ENCODE peak calls at places on chromosomes 7 and 10, in four cellular contexts. C, B, H and Q are unnamed samples.

GRCh38 chr7:48035301-48035966 is at the start of gene C7orf57:
- DNase-seq in B (peak; percentile 95), H (peak; percentile 83), C (peak; percentile 78), Q (peak; percentile 96)

GRCh38 chr10:23439920-23440875 is 1.3 kb downstream of the OTUD1 start:
- DNase-seq in H (peak; percentile 54), C (peak; percentile 41), B (peak; percentile 57), Q (peak; percentile 67)

GRCh38 chr7:127486654-127487053 is 94.1 kb upstream of the ZNF800 start:
- DNase-seq in H (no peak), C (no peak), B (peak; percentile 4), Q (no peak)

GRCh38 chr7:43431020-43431595 is 151.8 kb upstream of the STK17A start:
- DNase-seq in B (no peak), C (peak; percentile 4), H (no peak), Q (no peak)

GRCh38 chr7:111752022-111752582 is 189.8 kb upstream of the IMMP2L start:
- DNase-seq in B (peak; percentile 76), H (peak; percentile 58), C (peak; percentile 61), Q (peak; percentile 82)

GRCh38 chr7:139620676-139621344 is 97.3 kb downstream of the CLEC2L start:
- DNase-seq in B (peak; percentile 62), H (no peak), C (peak; percentile 16), Q (no peak)

GRCh38 chr10:70481831-70482530 is 3.4 kb downstream of the PALD1 start:
- DNase-seq in B (no peak), C (peak; percentile 26), H (no peak), Q (peak; percentile 84)

GRCh38 chr10:7984325-7984724 is 70.2 kb upstream of the GATA3 start:
- DNase-seq in B (no peak), C (no peak), H (no peak), Q (no peak)

GRCh38 chr7:115009139-115009538 is 87.2 kb downstream of the MDFIC start:
- DNase-seq in H (no peak), B (no peak), C (no peak), Q (no peak)

GRCh38 chr10:132036153-132036886 is 29.4 kb upstream of the JAKMIP3 start:
- DNase-seq in H (no peak), C (peak; percentile 22), B (peak; percentile 70), Q (no peak)

GRCh38 chr10:121551210-121551609 is 47.0 kb downstream of the FGFR2 start:
- DNase-seq in B (no peak), C (no peak), H (no peak), Q (no peak)

GRCh38 chr7:98728555-98728954 is 111.5 kb downstream of the NPTX2 start:
- DNase-seq in C (no peak), H (no peak), B (no peak), Q (no peak)

GRCh38 chr10:24307696-24308476 is 98.9 kb downstream of the KIAA1217 start:
- DNase-seq in H (no peak), C (no peak), B (no peak), Q (no peak)

GRCh38 chr10:48231699-48232315 is 42.7 kb downstream of the FRMPD2 start:
- DNase-seq in B (no peak), C (no peak), H (no peak), Q (no peak)

GRCh38 chr10:60114765-60115586 is 208.6 kb upstream of the CCDC6 start:
- DNase-seq in C (peak; percentile 85), B (peak; percentile 74), H (no peak), Q (no peak)

GRCh38 chr7:50347693-50348092 is 43.2 kb downstream of the IKZF1 start:
- DNase-seq in C (no peak), H (no peak), B (no peak), Q (no peak)

GRCh38 chr10:130555411-130555750 is 419.2 kb downstream of the GLRX3 start:
- DNase-seq in B (no peak), C (no peak), H (no peak), Q (no peak)

GRCh38 chr10:7606977-7607404 is 59.8 kb downstream of the ITIH5 start:
- DNase-seq in H (no peak), B (no peak), C (peak; percentile 56), Q (no peak)

GRCh38 chr7:155381852-155382801 is 75.8 kb upstream of the EN2 start:
- DNase-seq in B (peak; percentile 43), C (no peak), H (no peak), Q (no peak)

GRCh38 chr10:116427671-116428070 is at the start of gene PNLIPRP3:
- DNase-seq in C (no peak), H (no peak), B (no peak), Q (no peak)

DNA sequence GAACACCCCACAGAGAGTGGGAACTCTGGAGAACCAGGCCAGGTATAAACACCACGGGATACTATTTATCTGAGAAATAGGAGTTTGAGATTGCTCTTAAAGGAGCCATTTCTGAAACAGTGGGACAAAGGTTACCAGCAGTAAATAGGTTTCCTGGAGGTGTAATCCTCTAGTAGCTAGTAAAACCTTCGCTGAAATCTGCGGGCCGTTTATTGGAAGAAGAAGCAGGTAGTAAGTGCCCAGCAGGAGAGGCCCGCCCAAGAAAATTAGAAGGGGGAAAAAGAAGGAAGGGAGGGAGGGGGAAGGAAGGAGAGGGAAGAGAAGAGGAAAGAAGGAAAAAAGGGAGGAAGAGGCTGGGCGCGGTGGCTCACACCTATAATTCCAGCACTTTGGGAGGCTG is 51.7 kb downstream of the CHST3 start:
- DNase-seq in B (no peak), C (no peak), H (no peak), Q (no peak)
- H3K4me1 ChIP-seq in B (peaks cover 17% of the 10 kb centered on the region), C (no peaks in the 10 kb centered on the region), H (no peaks in the 10 kb centered on the region), Q (no peaks in the 10 kb centered on the region)

DNA sequence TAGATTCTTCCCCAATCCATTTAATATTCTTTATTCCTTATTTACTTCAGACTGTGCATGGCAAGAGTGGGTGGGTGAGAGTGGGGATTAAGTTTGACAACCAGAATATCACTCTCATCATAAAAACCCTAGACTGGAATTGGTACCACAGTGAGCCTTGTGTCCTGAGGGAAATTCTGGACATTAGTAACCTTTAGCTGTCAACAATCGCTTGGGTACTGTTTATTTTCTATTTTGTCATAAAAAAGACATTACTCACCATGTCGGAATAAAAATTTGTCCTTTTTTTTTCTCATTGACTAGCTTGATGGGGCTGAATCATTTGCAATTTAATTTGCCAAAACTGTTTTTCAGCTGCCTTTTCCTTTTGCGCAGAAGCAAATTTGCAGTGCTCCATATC is 176.1 kb upstream of the SEMA3C start:
- DNase-seq in B (no peak), H (no peak), C (no peak), Q (no peak)
- H3K4me3 ChIP-seq in B (no peak overlapping the region), H (no peak overlapping the region), C (no peak overlapping the region), Q (no peak overlapping the region)

GRCh38 chr7:92178928-92179373 is at the start of gene LRRD1:
- DNase-seq in C (peak; percentile 79), H (peak; percentile 91), B (peak; percentile 87), Q (peak; percentile 95)
- H3K27ac ChIP-seq in C (peak within 1 kb of the TSS; percentile 72), H (peak within 1 kb of the TSS; percentile 63), B (no peak within 1 kb of the TSS), Q (peak within 1 kb of the TSS; percentile 74)

GRCh38 chr10:4661572-4662255 is 164.3 kb upstream of the AKR1E2 start:
- DNase-seq in C (peak; percentile 33), H (peak; percentile 86), B (no peak), Q (peak; percentile 59)
- H3K4me1 ChIP-seq in C (peaks cover 16% of the 10 kb centered on the region), H (peaks cover 20% of the 10 kb centered on the region), B (no peaks in the 10 kb centered on the region), Q (no peaks in the 10 kb centered on the region)

DNA sequence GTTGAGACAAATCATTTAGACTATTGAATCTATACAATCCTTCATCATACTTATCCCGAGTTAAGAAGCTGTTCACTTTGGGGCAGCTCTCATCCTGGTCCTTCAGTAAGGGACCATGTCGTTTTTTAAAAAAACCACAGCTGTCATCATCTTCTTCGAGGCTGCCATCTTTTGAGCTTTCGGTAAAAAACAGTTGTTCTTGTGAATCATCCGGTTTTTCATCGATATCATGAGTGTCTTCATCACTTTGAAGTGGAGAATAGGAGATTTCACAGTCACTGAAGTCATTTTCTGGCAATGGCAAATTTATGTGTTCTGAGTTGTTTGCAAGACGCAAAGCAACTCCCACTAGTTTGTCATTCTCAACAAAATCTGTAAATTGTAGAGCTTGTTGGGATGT is 3.9 kb downstream of the DCLRE1A start:
- DNase-seq in B (no peak), C (no peak), H (no peak), Q (no peak)
- H3K4me3 ChIP-seq in B (no peak overlapping the region), C (no peak overlapping the region), H (no peak overlapping the region), Q (no peak overlapping the region)

DNA sequence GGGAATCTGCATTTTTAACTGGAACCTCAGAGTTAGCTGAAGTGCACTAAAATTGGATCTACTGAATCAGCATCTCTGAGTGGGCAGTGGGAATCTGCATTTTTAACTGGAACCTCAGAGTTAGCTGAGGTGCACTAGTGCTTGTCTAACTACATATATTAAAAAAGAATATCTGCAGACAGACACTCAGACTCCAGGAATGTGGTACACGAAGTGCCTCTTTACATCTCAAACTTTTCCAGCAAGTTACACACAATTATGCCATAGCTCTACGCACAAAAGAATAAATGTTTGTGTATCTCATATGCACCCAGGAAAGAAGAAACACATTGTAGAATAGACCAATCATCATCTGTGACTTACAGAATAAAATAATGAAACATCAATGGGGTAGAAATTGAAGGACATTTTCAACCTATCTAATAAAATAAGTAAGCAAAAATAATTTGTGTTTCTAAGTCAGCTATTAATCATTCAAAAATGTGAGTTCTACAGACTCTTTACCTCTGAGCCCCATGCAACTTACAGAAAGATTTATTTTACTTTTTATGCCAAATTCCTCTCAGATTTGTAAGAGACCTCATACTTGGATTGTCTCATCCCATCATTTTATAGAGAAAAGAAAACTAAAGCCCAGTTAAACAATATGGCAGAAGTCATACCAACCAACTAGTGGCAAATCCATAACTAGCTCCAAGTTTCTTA is 28.3 kb downstream of the PPP1R3A start:
- DNase-seq in C (peak; percentile 18), B (no peak), H (no peak), Q (no peak)
- H3K27ac ChIP-seq in C (no peak overlapping the region), B (no peak overlapping the region), H (no peak overlapping the region), Q (no peak overlapping the region)

GRCh38 chr10:124679401-124679800 is 64.8 kb downstream of the FAM53B start:
- DNase-seq in H (no peak), B (no peak), C (no peak), Q (no peak)

GRCh38 chr10:124683816-124684215 is 60.4 kb downstream of the FAM53B start:
- DNase-seq in B (no peak), C (no peak), H (no peak), Q (no peak)

GRCh38 chr10:124681091-124681490 is 63.1 kb downstream of the FAM53B start:
- DNase-seq in H (no peak), C (no peak), B (no peak), Q (no peak)

GRCh38 chr10:124680675-124681074 is 63.5 kb downstream of the FAM53B start:
- DNase-seq in B (no peak), H (no peak), C (peak; percentile 29), Q (no peak)

GRCh38 chr10:124681626-124682552 is 62.3 kb downstream of the FAM53B start:
- DNase-seq in H (no peak), C (no peak), B (no peak), Q (no peak)
- H3K4me1 ChIP-seq in H (peaks cover 10% of the 10 kb centered on the region), C (peaks cover 4% of the 10 kb centered on the region), B (peaks cover 20% of the 10 kb centered on the region), Q (no peaks in the 10 kb centered on the region)

GRCh38 chr7:106249488-106249887 is 35.3 kb downstream of the NAMPT start:
- DNase-seq in C (no peak), B (no peak), H (no peak), Q (no peak)

GRCh38 chr7:106247827-106248201 is 37.0 kb downstream of the NAMPT start:
- DNase-seq in B (no peak), H (no peak), C (no peak), Q (no peak)

GRCh38 chr7:106248616-106249015 is 36.2 kb downstream of the NAMPT start:
- DNase-seq in C (no peak), B (no peak), H (no peak), Q (no peak)

GRCh38 chr7:106243893-106244292 is 40.9 kb downstream of the NAMPT start:
- DNase-seq in B (no peak), H (no peak), C (no peak), Q (no peak)

GRCh38 chr7:106246941-106247826 is 37.6 kb downstream of the NAMPT start:
- DNase-seq in C (no peak), H (no peak), B (no peak), Q (no peak)
- H3K4me3 ChIP-seq in C (no peak overlapping the region), H (no peak overlapping the region), B (no peak overlapping the region), Q (no peak overlapping the region)

GRCh38 chr7:151735186-151735853 is 141.6 kb downstream of the PRKAG2 start:
- DNase-seq in H (no peak), B (no peak), C (no peak), Q (no peak)
- H3K27ac ChIP-seq in H (no peak overlapping the region), B (no peak overlapping the region), C (peak overlapping the region; percentile 72), Q (no peak overlapping the region)